ENCODE peak calls at places on chromosome 19, in five cellular contexts. Y is body of pancreas, B is left ventricle myocardium inferior, D is psoas muscle, G is fibroblast of lung. T is an unnamed sample.
A peak's percentile ranks its signal among the peaks of the same experiment; 100 is the strongest.

GRCh38 chr19:28393574-28394336 is 819.2 kb downstream of the UQCRFS1 start:
- DNase-seq in Y (no peak), B (no peak), D (no peak), G (no peak), T (peak; percentile 60)

GRCh38 chr19:33802001-33802400 is 5.3 kb downstream of the KCTD15 start:
- DNase-seq in Y (no peak), B (no peak), D (no peak), G (no peak), T (no peak)

GRCh38 chr19:47112166-47112663 is 1.4 kb downstream of the ZC3H4 start:
- DNase-seq in Y (peak; percentile 84), B (peak; percentile 92), D (peak; percentile 85), G (peak; percentile 86), T (peak; percentile 79)

GRCh38 chr19:6359942-6360341 is 1.4 kb upstream of the CLPP start:
- DNase-seq in Y (no peak), B (no peak), D (no peak), G (no peak), T (no peak)

GRCh38 chr19:13099073-13099999 is 3.3 kb downstream of the LYL1 start:
- DNase-seq in Y (peak; percentile 49), B (peak; percentile 81), D (peak; percentile 76), G (no peak), T (no peak)

GRCh38 chr19:45245826-45246225 is 619 bp upstream of the EXOC3L2 start:
- DNase-seq in Y (no peak), B (no peak), D (no peak), G (no peak), T (no peak)

GRCh38 chr19:27740396-27740795 is 1472.6 kb downstream of the UQCRFS1 start:
- DNase-seq in Y (no peak), B (no peak), D (no peak), G (peak; percentile 42), T (no peak)

GRCh38 chr19:38028913-38029565 is 122.0 kb downstream of the SIPA1L3 start:
- DNase-seq in Y (no peak), B (no peak), D (no peak), G (no peak), T (no peak)

GRCh38 chr19:55644191-55644833 is 863 bp downstream of the ZNF581 start:
- DNase-seq in Y (no peak), B (no peak), D (no peak), G (no peak), T (no peak)

GRCh38 chr19:49497047-49497789 is 984 bp downstream of the RPS11 start:
- DNase-seq in Y (peak; percentile 68), B (peak; percentile 64), D (peak; percentile 61), G (peak; percentile 50), T (peak; percentile 52)

GRCh38 chr19:42634409-42635232 is 39.9 kb upstream of the CEACAM8 start:
- DNase-seq in Y (peak; percentile 67), B (no peak), D (no peak), G (peak; percentile 6), T (peak; percentile 29)

GRCh38 chr19:48121066-48121465 is 10.4 kb upstream of the PLA2G4C start:
- DNase-seq in Y (no peak), B (no peak), D (no peak), G (no peak), T (no peak)

GRCh38 chr19:11659612-11660011 is 62.3 kb downstream of the ZNF627 start:
- DNase-seq in Y (no peak), B (no peak), D (no peak), G (no peak), T (no peak)

GRCh38 chr19:33871605-33872004 is 74.9 kb downstream of the KCTD15 start:
- DNase-seq in Y (no peak), B (no peak), D (no peak), G (no peak), T (no peak)

GRCh38 chr19:45492627-45493470 is 4.0 kb downstream of the RTN2 start:
- DNase-seq in Y (no peak), B (peak; percentile 63), D (peak; percentile 79), G (peak; percentile 67), T (peak; percentile 77)

GRCh38 chr19:6811906-6812305 is 39.4 kb downstream of the VAV1 start:
- DNase-seq in Y (no peak), B (no peak), D (no peak), G (peak; percentile 58), T (peak; percentile 19)

GRCh38 chr19:49441210-49441959 is at the start of gene SLC17A7:
- DNase-seq in Y (peak; percentile 50), B (peak; percentile 63), D (peak; percentile 69), G (no peak), T (peak; percentile 82)

GRCh38 chr19:5186293-5187050 is 154.1 kb downstream of the PTPRS start:
- DNase-seq in Y (no peak), B (no peak), D (peak; percentile 37), G (peak; percentile 73), T (no peak)

GRCh38 chr19:52592301-52592700 is 22.2 kb downstream of the ZNF701 start:
- DNase-seq in Y (no peak), B (no peak), D (no peak), G (no peak), T (no peak)

GRCh38 chr19:45782162-45782623 is at the start of gene DMPK:
- DNase-seq in Y (peak; percentile 66), B (peak; percentile 76), D (peak; percentile 74), G (no peak), T (peak; percentile 14)

GRCh38 chr19:11203194-11204075 is 6.1 kb upstream of the KANK2 start:
- DNase-seq in Y (peak; percentile 66), B (peak; percentile 77), D (peak; percentile 77), G (peak; percentile 77), T (peak; percentile 64)

GRCh38 chr19:42154471-42155323 is 22.5 kb upstream of the POU2F2 start:
- DNase-seq in Y (no peak), B (no peak), D (no peak), G (no peak), T (no peak)

GRCh38 chr19:42207767-42208259 is 9.7 kb downstream of the DEDD2 start:
- DNase-seq in Y (no peak), B (no peak), D (no peak), G (peak; percentile 89), T (no peak)

DNA sequence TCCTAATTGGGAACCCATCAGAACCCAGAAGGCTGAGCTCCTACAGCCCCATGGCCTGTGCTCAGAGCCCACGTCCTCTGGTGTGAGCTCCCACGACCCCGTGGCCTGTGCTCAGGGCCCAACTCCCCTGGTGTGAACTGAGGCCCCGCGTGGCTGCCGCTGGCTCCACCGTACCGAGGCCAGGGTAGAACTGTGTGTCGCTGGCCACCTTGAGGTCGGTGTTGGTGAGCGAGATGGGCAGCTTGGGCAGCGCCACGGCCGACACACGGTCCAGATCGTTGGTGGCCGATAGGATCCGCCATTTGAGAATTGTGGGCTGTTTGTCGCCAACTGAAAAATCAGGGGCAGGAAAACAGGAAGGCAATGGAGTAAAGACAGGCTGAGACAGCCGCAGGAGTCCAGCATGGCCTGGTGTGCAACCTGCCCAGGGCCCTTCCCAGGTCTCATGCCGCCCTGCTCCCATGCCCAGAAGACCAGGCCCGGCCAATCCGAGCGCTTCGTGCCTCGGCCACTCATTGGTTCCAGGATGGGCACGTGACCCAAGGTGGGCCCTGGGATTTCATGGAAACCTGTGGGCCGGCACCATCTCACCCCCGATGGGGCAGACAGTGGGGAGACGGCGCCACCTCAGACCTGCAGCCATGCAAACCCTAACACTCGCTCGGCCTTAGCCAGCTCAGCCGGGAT is 11.5 kb downstream of the MED16 start:
- DNase-seq in Y (no peak), B (no peak), D (no peak), G (no peak), T (no peak)
- TF ChIP-seq CTCF in Y (no peak), B (no peak), D (no peak), G (no peak), T (no peak)

GRCh38 chr19:32675720-32676185 is at the start of gene RGS9BP:
- DNase-seq in Y (peak; percentile 75), B (peak; percentile 89), D (peak; percentile 89), G (peak; percentile 45), T (peak; percentile 73)

GRCh38 chr19:32674959-32675719 is at the start of gene ANKRD27:
- DNase-seq in Y (peak; percentile 99), B (peak; percentile 98), D (peak; percentile 99), G (peak; percentile 93), T (peak; percentile 97)

GRCh38 chr19:32673573-32673972 is 1.4 kb downstream of the ANKRD27 start:
- DNase-seq in Y (no peak), B (no peak), D (no peak), G (no peak), T (no peak)

GRCh38 chr19:32676186-32676894 is 692 bp downstream of the RGS9BP start:
- DNase-seq in Y (peak; percentile 43), B (no peak), D (no peak), G (no peak), T (peak; percentile 21)

DNA sequence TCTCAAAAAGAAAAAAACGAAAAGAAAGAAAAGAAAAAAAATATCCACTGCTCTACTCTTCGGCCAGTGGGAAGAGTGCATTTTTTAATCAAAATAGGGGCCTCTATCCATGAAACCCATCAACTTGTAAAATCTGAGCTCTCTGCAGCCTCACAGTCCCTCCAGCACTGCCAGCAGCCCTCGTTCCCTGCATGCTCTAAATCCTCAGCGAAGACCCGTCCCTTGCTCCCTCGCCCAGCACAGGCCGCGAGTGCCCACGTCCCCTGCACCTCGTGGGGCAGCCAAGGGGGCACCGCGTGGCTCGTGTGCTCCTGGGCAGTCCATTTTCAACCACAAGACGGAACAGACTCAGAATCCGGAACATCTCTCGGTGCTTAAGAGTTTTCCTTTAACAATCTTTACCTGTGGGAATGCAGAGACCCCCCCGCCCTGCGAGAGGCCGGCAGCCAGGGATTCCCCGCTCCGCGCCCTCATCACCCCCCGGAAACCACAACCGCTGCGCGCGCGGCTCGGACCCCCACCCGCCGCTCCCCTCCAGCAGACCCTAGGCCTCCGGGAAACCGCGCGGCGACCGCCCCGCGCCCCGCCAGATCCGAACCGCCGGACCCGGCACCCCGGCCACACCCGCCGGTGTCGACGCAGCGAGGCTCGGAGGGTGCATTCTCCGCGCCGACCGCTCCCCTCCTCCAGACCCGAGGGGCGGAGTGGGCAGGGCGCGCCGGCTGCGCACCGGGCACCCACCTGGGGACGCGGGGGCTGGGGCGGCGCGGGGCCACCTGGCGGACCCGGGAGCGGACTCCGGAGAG is 624 bp downstream of the ANKRD27 start:
- DNase-seq in Y (no peak), B (no peak), D (no peak), G (no peak), T (no peak)
- H3K4me3 ChIP-seq in Y (peak overlapping the region; percentile 93), B (peak overlapping the region; percentile 94), D (peak overlapping the region; percentile 99), G (peak overlapping the region; percentile 94), T (peak overlapping the region; percentile 64)

GRCh38 chr19:3084943-3085342 is 9.2 kb upstream of the GNA11 start:
- DNase-seq in Y (no peak), B (no peak), D (no peak), G (no peak), T (no peak)
- H3K9me3 ChIP-seq in Y (no peaks in the 10 kb centered on the region), B (no peaks in the 10 kb centered on the region), D (no peaks in the 10 kb centered on the region), G (no peaks in the 10 kb centered on the region), T (no peaks in the 10 kb centered on the region)

GRCh38 chr19:2540646-2541454 is 64.9 kb downstream of the GADD45B start:
- DNase-seq in Y (peak; percentile 83), B (peak; percentile 93), D (peak; percentile 93), G (peak; percentile 99), T (no peak)
- TF ChIP-seq CTCF in Y (no peak), B (peak; percentile 62), D (peak; percentile 30), G (peak; percentile 31), T (no peak)

GRCh38 chr19:18701250-18701608 is 17.7 kb downstream of the CRTC1 start:
- DNase-seq in Y (no peak), B (no peak), D (no peak), G (no peak), T (no peak)
- H3K4me3 ChIP-seq in Y (no peak overlapping the region), B (peak overlapping the region; percentile 65), D (peak overlapping the region; percentile 60), G (peak overlapping the region; percentile 55), T (peak overlapping the region; percentile 54)

GRCh38 chr19:4122480-4122879 is 1.4 kb downstream of the MAP2K2 start:
- DNase-seq in Y (no peak), B (no peak), D (no peak), G (no peak), T (no peak)
- H3K9me3 ChIP-seq in Y (no peaks in the 10 kb centered on the region), B (no peaks in the 10 kb centered on the region), D (no peaks in the 10 kb centered on the region), G (no peaks in the 10 kb centered on the region), T (no peaks in the 10 kb centered on the region)

T was measured in WERI-Rb-1.